ENCODE peak calls at places on chromosomes 11 and 22, in five cellular contexts. Y, J, E, M and U are unnamed samples.

GRCh38 chr22:31754813-31755212 is 994 bp downstream of the DEPDC5 start:
- DNase-seq in M (no peak), Y (no peak), E (no peak), J (no peak), U (no peak)

GRCh38 chr11:19669511-19669910 is 43.1 kb upstream of the NAV2 start:
- DNase-seq in Y (no peak), J (no peak), E (no peak), M (no peak), U (no peak)

GRCh38 chr11:133137939-133138338 is 394.4 kb downstream of the OPCML start:
- DNase-seq in Y (no peak), E (no peak), J (no peak), M (no peak), U (no peak)

GRCh38 chr11:68721075-68721474 is 30.2 kb downstream of the TESMIN start:
- DNase-seq in J (no peak), Y (no peak), E (no peak), M (no peak), U (no peak)

GRCh38 chr11:125263268-125263790 is 98.8 kb downstream of the PKNOX2 start:
- DNase-seq in J (peak; percentile 99), E (peak; percentile 25), Y (peak; percentile 89), M (no peak), U (no peak)

GRCh38 chr11:63614136-63614664 is at the start of gene PLAAT3:
- DNase-seq in Y (peak; percentile 91), E (peak; percentile 44), J (peak; percentile 83), M (peak; percentile 68), U (peak; percentile 39)

GRCh38 chr11:110087820-110088534 is 5.2 kb upstream of the ZC3H12C start:
- DNase-seq in Y (no peak), J (peak; percentile 80), E (no peak), M (no peak), U (no peak)

GRCh38 chr11:97856666-97857065 is 1164.1 kb upstream of the CNTN5 start:
- DNase-seq in M (no peak), Y (no peak), J (no peak), E (no peak), U (no peak)

GRCh38 chr11:130124096-130124495 is 35.5 kb upstream of the ST14 start:
- DNase-seq in M (no peak), E (no peak), J (peak; percentile 93), Y (peak; percentile 81), U (no peak)

GRCh38 chr11:99199336-99199735 is 178.6 kb downstream of the CNTN5 start:
- DNase-seq in M (no peak), E (no peak), Y (no peak), J (peak; percentile 3), U (no peak)

GRCh38 chr22:42164901-42165300 is 34.3 kb upstream of the CYP2D6 start:
- DNase-seq in E (no peak), M (no peak), Y (no peak), J (no peak), U (no peak)

GRCh38 chr22:45722006-45722405 is 50.4 kb downstream of the ATXN10 start:
- DNase-seq in Y (no peak), M (no peak), E (no peak), J (no peak), U (no peak)

GRCh38 chr22:45090364-45090960 is 73.3 kb upstream of the NUP50 start:
- DNase-seq in E (no peak), J (peak; percentile 44), M (no peak), Y (no peak), U (no peak)

GRCh38 chr11:46389450-46390330 is 1.9 kb downstream of the CHRM4 start:
- DNase-seq in M (peak; percentile 74), J (peak; percentile 72), Y (peak; percentile 82), E (peak; percentile 13), U (no peak)

GRCh38 chr11:8092587-8093424 is 11.8 kb downstream of the TUB start:
- DNase-seq in Y (no peak), E (no peak), J (peak; percentile 80), M (no peak), U (no peak)

GRCh38 chr11:30143098-30143705 is 87.6 kb upstream of the FSHB start:
- DNase-seq in Y (no peak), J (peak; percentile 58), M (no peak), E (no peak), U (no peak)

GRCh38 chr22:26570126-26570525 is 19.8 kb downstream of the TPST2 start:
- DNase-seq in E (no peak), J (no peak), M (no peak), Y (no peak), U (no peak)

GRCh38 chr11:102447193-102447592 is 5.4 kb downstream of the TMEM123 start:
- DNase-seq in Y (no peak), J (no peak), M (no peak), E (no peak), U (no peak)

GRCh38 chr11:5233268-5233667 is 1.0 kb downstream of the HBD start:
- DNase-seq in E (no peak), J (no peak), Y (no peak), M (no peak), U (no peak)